ENCODE peak calls at places on chromosomes 3 and 15, in nine cellular contexts. S is activated naive CD8-positive, alpha-beta T cell treated with anti-CD3 and anti-CD28 coated beads for 36 hours; D is activated CD4-positive, alpha-beta T cell treated with anti-CD3 and anti-CD28 coated beads, Interleukin-2, amount 50 U/mL, for 4 hours; A is H54; K is T-helper 17 cell; E is frontal cortex; L is stimulated activated effector memory CD8-positive, alpha-beta T cell treated with anti-CD3 and anti-CD28 coated beads, Interleukin-12 subunit alpha, Interleukin-12 subunit beta, amount 100 ng/mL, for 72 hours; P is Peyer's patch; B is GM12892. C is an unnamed sample.

GRCh38 chr3:69379661-69380060 is 6.2 kb downstream of the FRMD4B start:
- DNase-seq in S (no peak), D (no peak), A (no peak), K (no peak), E (no peak), L (no peak), P (no peak), B (no peak), C (no peak)

GRCh38 chr15:42605281-42605744 is 29.9 kb downstream of the STARD9 start:
- DNase-seq in S (no peak), D (no peak), A (no peak), K (no peak), E (no peak), L (no peak), P (no peak), B (no peak), C (no peak)

GRCh38 chr3:168024537-168024941 is 71.2 kb downstream of the GOLIM4 start:
- DNase-seq in S (peak), D (no peak), A (peak), K (no peak), E (no peak), L (no peak), P (no peak), B (no peak), C (no peak)

GRCh38 chr3:196890309-196890708 is 22.6 kb downstream of the SENP5 start:
- DNase-seq in S (no peak), D (no peak), A (no peak), K (no peak), E (no peak), L (no peak), P (no peak), B (no peak), C (no peak)

GRCh38 chr3:24830230-24831152 is 335.8 kb upstream of the THRB start:
- DNase-seq in S (no peak), D (no peak), A (no peak), K (no peak), E (peak), L (no peak), P (no peak), B (no peak), C (no peak)

GRCh38 chr15:85157344-85157743 is 175.7 kb downstream of the PDE8A start:
- DNase-seq in S (no peak), D (no peak), A (no peak), K (no peak), E (no peak), L (no peak), P (no peak), B (no peak), C (no peak)

GRCh38 chr3:172751188-172751571 is 654 bp downstream of the ECT2 start:
- DNase-seq in S (no peak), D (no peak), A (no peak), K (no peak), E (no peak), L (no peak), P (peak), B (peak), C (no peak)

GRCh38 chr15:83655237-83655616 is 1.3 kb downstream of the ADAMTSL3 start:
- DNase-seq in S (no peak), D (no peak), A (no peak), K (no peak), E (no peak), L (no peak), P (no peak), B (no peak), C (no peak)

GRCh38 chr3:108835101-108835500 is 12.5 kb downstream of the TRAT1 start:
- DNase-seq in S (peak), D (no peak), A (no peak), K (no peak), E (no peak), L (no peak), P (no peak), B (no peak), C (no peak)

GRCh38 chr3:52090131-52090548 is 33.8 kb upstream of the DUSP7 start:
- DNase-seq in S (no peak), D (no peak), A (peak), K (no peak), E (no peak), L (no peak), P (no peak), B (no peak), C (peak)

GRCh38 chr3:130759692-130760338 is 13.2 kb upstream of the PIK3R4 start:
- DNase-seq in S (peak), D (peak), A (peak), K (no peak), E (peak), L (peak), P (peak), B (peak), C (peak)

GRCh38 chr3:24494616-24495333 is at the start of gene THRB:
- DNase-seq in S (peak), D (no peak), A (no peak), K (no peak), E (peak), L (no peak), P (peak), B (peak), C (no peak)

GRCh38 chr3:192887047-192887446 is 30.6 kb downstream of the MB21D2 start:
- DNase-seq in S (no peak), D (no peak), A (no peak), K (no peak), E (no peak), L (no peak), P (no peak), B (no peak), C (no peak)

GRCh38 chr3:135992072-135992471 is 26.5 kb downstream of the PPP2R3A start:
- DNase-seq in S (no peak), D (no peak), A (no peak), K (no peak), E (no peak), L (no peak), P (no peak), B (no peak), C (no peak)

GRCh38 chr3:122310361-122310760 is 14.7 kb upstream of the CSTA start:
- DNase-seq in S (no peak), D (no peak), A (no peak), K (no peak), E (no peak), L (no peak), P (no peak), B (no peak), C (no peak)